ENCODE peak calls at places on chromosome 15, in five cellular contexts. Y, T, M, D and R are unnamed samples.

GRCh38 chr15:78211189-78211921 is 23.0 kb downstream of the ACSBG1 start:
- DNase-seq in Y (peak; percentile 30), T (no peak), M (no peak), D (no peak), R (no peak)

GRCh38 chr15:67024322-67024997 is 40.9 kb upstream of the SMAD3 start:
- DNase-seq in Y (no peak), T (peak; percentile 16), M (peak; percentile 77), D (no peak), R (peak; percentile 36)

GRCh38 chr15:76991048-76991447 is 3.9 kb upstream of the PSTPIP1 start:
- DNase-seq in Y (no peak), T (no peak), M (no peak), D (no peak), R (no peak)

GRCh38 chr15:68484696-68485400 is 52.9 kb upstream of the ITGA11 start:
- DNase-seq in Y (no peak), T (no peak), M (no peak), D (no peak), R (no peak)

GRCh38 chr15:47360296-47360695 is 357.0 kb upstream of the SEMA6D start:
- DNase-seq in Y (no peak), T (no peak), M (no peak), D (no peak), R (no peak)

GRCh38 chr15:78841307-78841706 is 30.0 kb upstream of the ADAMTS7 start:
- DNase-seq in Y (no peak), T (no peak), M (no peak), D (no peak), R (no peak)

GRCh38 chr15:55526559-55527036 is 18.6 kb upstream of the DNAAF4 start:
- DNase-seq in Y (peak; percentile 54), T (no peak), M (peak; percentile 63), D (peak; percentile 42), R (peak; percentile 50)

GRCh38 chr15:49622561-49622960 is 1.7 kb downstream of the DTWD1 start:
- DNase-seq in Y (no peak), T (no peak), M (no peak), D (no peak), R (no peak)

GRCh38 chr15:29670266-29670665 is 152.0 kb downstream of the TJP1 start:
- DNase-seq in Y (no peak), T (no peak), M (no peak), D (no peak), R (no peak)

GRCh38 chr15:39969871-39970270 is 36.0 kb downstream of the EIF2AK4 start:
- DNase-seq in Y (no peak), T (no peak), M (no peak), D (no peak), R (no peak)

GRCh38 chr15:39979606-39980005 is 45.7 kb downstream of the EIF2AK4 start:
- DNase-seq in Y (no peak), T (no peak), M (no peak), D (no peak), R (no peak)

GRCh38 chr15:39969002-39969394 is 35.1 kb downstream of the EIF2AK4 start:
- DNase-seq in Y (no peak), T (no peak), M (no peak), D (no peak), R (no peak)

GRCh38 chr15:39976291-39977274 is 42.7 kb downstream of the EIF2AK4 start:
- DNase-seq in Y (peak; percentile 80), T (no peak), M (peak; percentile 21), D (peak; percentile 47), R (peak; percentile 33)

GRCh38 chr15:39974656-39975230 is 40.8 kb downstream of the EIF2AK4 start:
- DNase-seq in Y (no peak), T (no peak), M (no peak), D (no peak), R (no peak)
- TF ChIP-seq SUZ12 in Y (no peak), T (no peak), M (no peak), D (no peak), R (no peak)

GRCh38 chr15:52255935-52256334 is 39.7 kb downstream of the MYO5C start:
- DNase-seq in Y (no peak), T (no peak), M (no peak), D (no peak), R (no peak)

GRCh38 chr15:52255008-52255407 is 40.6 kb downstream of the MYO5C start:
- DNase-seq in Y (no peak), T (no peak), M (no peak), D (no peak), R (no peak)

GRCh38 chr15:52251144-52251860 is 44.3 kb downstream of the MYO5C start:
- DNase-seq in Y (no peak), T (no peak), M (peak; percentile 65), D (no peak), R (no peak)

GRCh38 chr15:52254331-52254730 is 41.3 kb downstream of the MYO5C start:
- DNase-seq in Y (no peak), T (no peak), M (no peak), D (no peak), R (no peak)

DNA sequence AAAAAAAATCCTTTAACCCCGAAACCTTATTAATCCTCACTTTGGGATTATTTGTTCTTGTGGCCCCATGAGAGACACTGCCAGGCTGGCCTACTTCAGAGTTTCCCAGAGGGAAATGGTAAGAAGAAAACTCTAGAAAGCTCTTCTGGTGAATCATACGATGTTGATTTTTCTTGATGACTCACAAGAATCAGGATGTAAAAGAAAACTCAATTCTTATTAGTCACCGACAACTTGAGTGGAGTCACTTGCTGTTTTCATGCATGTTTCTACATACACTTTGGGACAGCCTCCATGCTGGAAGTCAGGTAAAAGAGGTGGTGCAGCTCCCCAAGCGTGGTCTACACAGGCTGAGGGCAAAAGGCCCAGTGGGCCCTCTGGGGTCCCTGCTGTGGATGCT is 42.8 kb downstream of the MYO5C start:
- DNase-seq in Y (no peak), T (no peak), M (peak; percentile 35), D (no peak), R (no peak)
- TF ChIP-seq SUZ12 in Y (no peak), T (no peak), M (no peak), D (no peak), R (no peak)

GRCh38 chr15:81323944-81324881 is at the start of gene STARD5:
- DNase-seq in Y (peak; percentile 98), T (peak; percentile 69), M (peak; percentile 96), D (peak; percentile 96), R (peak; percentile 99)
- TF ChIP-seq SUZ12 in Y (no peak), T (no peak), M (no peak), D (no peak), R (no peak)

DNA sequence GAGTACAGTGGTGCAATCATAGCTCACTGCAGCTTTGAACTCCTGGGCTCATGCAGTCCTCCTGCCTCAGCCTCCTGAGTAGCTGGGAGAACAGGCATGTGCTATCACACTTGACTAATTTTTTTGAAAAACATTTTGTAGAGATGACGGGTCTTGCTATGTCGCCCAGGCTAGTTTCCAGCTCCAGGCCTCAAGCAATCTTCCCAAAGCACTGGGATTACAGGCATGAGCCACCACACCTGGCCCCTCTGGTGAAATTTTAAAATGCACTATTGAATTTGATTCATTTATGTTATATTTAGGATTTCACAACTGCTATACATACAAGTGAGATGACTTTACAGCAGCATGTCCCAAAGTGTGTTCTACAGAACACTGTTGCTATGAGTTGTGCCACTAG is 50.8 kb upstream of the TPM1 start:
- DNase-seq in Y (no peak), T (no peak), M (no peak), D (no peak), R (no peak)
- TF ChIP-seq SUZ12 in Y (no peak), T (no peak), M (no peak), D (no peak), R (no peak)

GRCh38 chr15:87034886-87035285 is 955.2 kb downstream of the AGBL1 start:
- DNase-seq in Y (no peak), T (no peak), M (no peak), D (no peak), R (no peak)

GRCh38 chr15:87033056-87033455 is 953.4 kb downstream of the AGBL1 start:
- DNase-seq in Y (no peak), T (no peak), M (no peak), D (no peak), R (no peak)

DNA sequence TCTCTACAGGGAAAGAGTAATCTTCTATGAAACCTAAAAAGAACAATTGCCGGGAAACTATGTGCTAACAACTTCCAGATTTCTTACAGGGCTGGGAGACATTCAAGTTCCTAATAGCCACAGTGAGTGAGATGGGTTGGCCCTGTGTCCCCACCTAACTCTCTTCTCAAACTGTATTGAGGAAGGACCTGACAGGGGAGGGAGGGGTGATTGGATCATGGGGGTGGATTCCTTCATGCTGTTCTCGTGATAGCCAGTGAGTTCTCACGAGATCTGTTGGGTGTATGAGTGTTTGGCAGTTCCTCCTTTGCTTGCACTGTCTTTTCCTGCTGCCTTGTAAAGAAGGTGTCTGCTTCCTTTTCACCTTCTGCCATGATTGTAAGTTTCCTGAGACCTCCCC is 958.7 kb downstream of the AGBL1 start:
- DNase-seq in Y (peak; percentile 48), T (no peak), M (no peak), D (no peak), R (no peak)
- TF ChIP-seq SUZ12 in Y (no peak), T (no peak), M (no peak), D (no peak), R (no peak)

DNA sequence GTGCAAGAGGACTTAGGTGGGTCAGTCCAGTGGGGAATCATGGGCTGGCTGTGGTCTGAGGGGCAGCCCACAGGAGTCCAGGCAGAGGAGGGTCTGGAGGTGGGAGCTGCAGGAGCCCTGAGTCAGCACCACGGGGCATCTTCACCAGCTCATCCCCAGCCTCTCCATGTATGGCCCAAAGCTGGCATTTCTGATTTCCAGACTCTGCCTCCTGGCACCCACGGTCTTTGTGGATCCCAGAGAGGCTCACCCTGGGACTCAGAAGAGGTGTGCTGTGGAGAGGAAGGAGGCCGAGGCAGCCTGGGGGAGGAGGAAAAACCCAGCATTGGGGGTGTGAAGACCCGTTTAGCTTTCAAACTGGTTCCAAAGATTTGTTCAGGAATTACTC is 64.5 kb upstream of the KLF13 start:
- DNase-seq in Y (no peak), T (no peak), M (no peak), D (no peak), R (no peak)
- TF ChIP-seq SUZ12 in Y (no peak), T (no peak), M (no peak), D (no peak), R (no peak)

DNA sequence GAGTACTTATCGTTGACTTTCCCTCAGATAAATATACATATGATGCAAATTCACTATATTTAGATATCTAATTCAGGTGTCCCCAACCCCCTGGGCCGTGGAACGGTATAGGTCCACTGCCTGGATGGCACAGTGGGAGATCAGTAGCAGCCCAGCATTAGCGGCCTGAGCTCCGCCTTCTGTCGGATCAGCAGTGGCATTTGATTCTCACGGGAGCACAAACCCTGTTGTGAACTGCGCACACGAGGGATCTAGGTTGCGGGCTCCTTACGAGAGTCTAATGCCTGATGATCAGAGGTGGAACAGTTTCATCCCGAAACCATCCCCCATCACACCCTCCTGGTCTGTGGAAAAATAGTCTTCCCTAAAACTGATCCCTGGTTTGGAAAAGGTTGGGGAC is 6.9 kb downstream of the KNL1 start:
- DNase-seq in Y (no peak), T (no peak), M (no peak), D (no peak), R (no peak)
- TF ChIP-seq SUZ12 in Y (no peak), T (no peak), M (no peak), D (no peak), R (no peak)

GRCh38 chr15:85028416-85028815 is 46.8 kb downstream of the PDE8A start:
- DNase-seq in Y (no peak), T (no peak), M (no peak), D (no peak), R (no peak)
- TF ChIP-seq SUZ12 in Y (no peak), T (no peak), M (no peak), D (no peak), R (no peak)